ENCODE peak calls at places on chromosomes 3 and 15, in seven cellular contexts. U is IMR-90, Q is mammary epithelial cell, B is adipocyte, P is colonic mucosa, G is fibroblast of lung, M is neural progenitor cell. R is an unnamed sample.

GRCh38 chr3:179603831-179604230 is 607 bp downstream of the MRPL47 start:
- DNase-seq in Q (no peak), P (no peak), B (peak), G (no peak), U (no peak), M (no peak), R (no peak)

GRCh38 chr3:120560304-120561250 is 35.6 kb upstream of the NDUFB4 start:
- DNase-seq in U (no peak), B (no peak), Q (no peak), G (no peak), M (peak), P (no peak), R (no peak)

GRCh38 chr3:75395601-75396315 is 268.4 kb upstream of the FRG2C start:
- DNase-seq in G (no peak), U (no peak), M (no peak), B (no peak), Q (no peak), P (no peak), R (no peak)

GRCh38 chr3:144687862-144688261 is 716.2 kb downstream of the DIPK2A start:
- DNase-seq in U (no peak), P (no peak), M (peak), G (no peak), B (no peak), Q (peak), R (peak)

GRCh38 chr3:172919297-172919683 is 168.8 kb downstream of the ECT2 start:
- DNase-seq in Q (no peak), B (no peak), M (no peak), P (no peak), G (no peak), U (no peak), R (no peak)

GRCh38 chr3:59555593-59556315 is 505.9 kb upstream of the CFAP20DC start:
- DNase-seq in M (no peak), P (no peak), Q (peak), U (peak), G (peak), B (peak), R (no peak)

GRCh38 chr15:58403581-58403980 is 28.2 kb upstream of the LIPC start:
- DNase-seq in B (no peak), U (no peak), M (no peak), G (no peak), P (no peak), Q (no peak), R (no peak)

GRCh38 chr3:30550246-30550645 is 56.2 kb upstream of the TGFBR2 start:
- DNase-seq in Q (no peak), M (no peak), U (no peak), B (peak), P (no peak), G (no peak), R (no peak)

GRCh38 chr3:101944308-101944707 is 95.0 kb downstream of the NFKBIZ start:
- DNase-seq in B (no peak), P (no peak), M (no peak), G (no peak), U (no peak), Q (no peak), R (no peak)

GRCh38 chr3:116112686-116113085 is 332.6 kb downstream of the LSAMP start:
- DNase-seq in Q (no peak), M (no peak), U (peak), B (peak), G (peak), P (no peak), R (no peak)

GRCh38 chr3:126152458-126152857 is 27.9 kb downstream of the ALDH1L1 start:
- DNase-seq in M (no peak), P (peak), Q (no peak), G (no peak), B (no peak), U (no peak), R (no peak)

GRCh38 chr3:73602171-73602570 is 22.6 kb downstream of the PDZRN3 start:
- DNase-seq in U (peak), M (no peak), G (peak), P (no peak), Q (peak), B (peak), R (no peak)

GRCh38 chr15:31161990-31162389 is 60.5 kb upstream of the TRPM1 start:
- DNase-seq in M (no peak), Q (no peak), P (no peak), B (no peak), G (no peak), U (no peak), R (no peak)

GRCh38 chr3:150270883-150271577 is 137.1 kb upstream of the TSC22D2 start:
- DNase-seq in M (no peak), U (no peak), G (no peak), B (no peak), P (peak), Q (no peak), R (no peak)

GRCh38 chr3:193342551-193342950 is 36.0 kb downstream of the ATP13A5 start:
- DNase-seq in U (no peak), P (no peak), B (no peak), G (no peak), M (no peak), Q (no peak), R (no peak)

GRCh38 chr3:55485208-55485791 is 1.8 kb downstream of the WNT5A start:
- DNase-seq in G (peak), P (peak), M (peak), Q (peak), B (peak), U (peak), R (no peak)

GRCh38 chr3:170585937-170586310 is at the start of gene SLC7A14:
- DNase-seq in P (no peak), Q (no peak), G (no peak), B (peak), M (peak), U (peak), R (peak)

GRCh38 chr3:196976891-196977420 is 8.3 kb upstream of the PIGZ start:
- DNase-seq in Q (no peak), U (no peak), P (no peak), B (no peak), G (no peak), M (no peak), R (no peak)

GRCh38 chr3:127226946-127227842 is 34.3 kb downstream of the PRR23E start:
- DNase-seq in P (no peak), B (no peak), G (no peak), M (peak), U (no peak), Q (peak), R (peak)

DNA sequence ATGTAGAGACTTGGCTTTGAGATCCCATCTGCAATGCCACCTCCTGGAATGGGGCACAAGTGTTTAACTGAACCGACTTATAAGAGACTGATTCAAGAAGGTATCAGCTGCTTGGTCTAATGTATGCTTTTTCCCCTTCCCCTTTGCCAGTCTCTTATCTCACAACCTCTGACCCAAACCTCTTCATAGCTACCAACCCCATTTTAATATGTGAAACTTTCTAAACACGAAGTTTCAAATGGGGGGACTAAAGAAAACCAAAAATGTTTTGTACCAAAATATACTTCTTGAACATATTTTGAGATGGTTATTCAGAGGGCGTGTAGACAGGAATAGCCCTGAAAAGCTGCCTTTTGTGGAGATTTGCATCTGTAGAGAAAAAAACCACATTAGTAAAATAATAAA is 73.1 kb downstream of the OXSM start:
- DNase-seq in G (no peak), U (no peak), M (no peak), B (no peak), P (no peak), Q (no peak), R (no peak)
- H3K9ac ChIP-seq in G (no peak), U (no peak), M (no peak), B (no peak), P (no peak), Q (no peak), R (no peak)

GRCh38 chr3:125062904-125063618 is 7.3 kb upstream of the HEG1 start:
- DNase-seq in B (peak), G (peak), M (no peak), Q (peak), U (peak), P (no peak), R (no peak)
- H3K9ac ChIP-seq in B (peak), G (no peak), M (no peak), Q (no peak), U (peak), P (no peak), R (no peak)

GRCh38 chr3:71061581-71061980 is 521.9 kb downstream of the FOXP1 start:
- DNase-seq in B (no peak), G (no peak), M (no peak), U (no peak), P (no peak), Q (no peak), R (no peak)

GRCh38 chr3:71063768-71064287 is 519.7 kb downstream of the FOXP1 start:
- DNase-seq in G (peak), B (peak), M (peak), U (peak), P (peak), Q (peak), R (no peak)

GRCh38 chr3:71062037-71062919 is 521.2 kb downstream of the FOXP1 start:
- DNase-seq in P (no peak), G (peak), B (peak), U (peak), M (no peak), Q (no peak), R (no peak)

GRCh38 chr3:71064288-71064975 is 519.1 kb downstream of the FOXP1 start:
- DNase-seq in P (peak), M (peak), G (peak), U (peak), Q (peak), B (peak), R (no peak)

DNA sequence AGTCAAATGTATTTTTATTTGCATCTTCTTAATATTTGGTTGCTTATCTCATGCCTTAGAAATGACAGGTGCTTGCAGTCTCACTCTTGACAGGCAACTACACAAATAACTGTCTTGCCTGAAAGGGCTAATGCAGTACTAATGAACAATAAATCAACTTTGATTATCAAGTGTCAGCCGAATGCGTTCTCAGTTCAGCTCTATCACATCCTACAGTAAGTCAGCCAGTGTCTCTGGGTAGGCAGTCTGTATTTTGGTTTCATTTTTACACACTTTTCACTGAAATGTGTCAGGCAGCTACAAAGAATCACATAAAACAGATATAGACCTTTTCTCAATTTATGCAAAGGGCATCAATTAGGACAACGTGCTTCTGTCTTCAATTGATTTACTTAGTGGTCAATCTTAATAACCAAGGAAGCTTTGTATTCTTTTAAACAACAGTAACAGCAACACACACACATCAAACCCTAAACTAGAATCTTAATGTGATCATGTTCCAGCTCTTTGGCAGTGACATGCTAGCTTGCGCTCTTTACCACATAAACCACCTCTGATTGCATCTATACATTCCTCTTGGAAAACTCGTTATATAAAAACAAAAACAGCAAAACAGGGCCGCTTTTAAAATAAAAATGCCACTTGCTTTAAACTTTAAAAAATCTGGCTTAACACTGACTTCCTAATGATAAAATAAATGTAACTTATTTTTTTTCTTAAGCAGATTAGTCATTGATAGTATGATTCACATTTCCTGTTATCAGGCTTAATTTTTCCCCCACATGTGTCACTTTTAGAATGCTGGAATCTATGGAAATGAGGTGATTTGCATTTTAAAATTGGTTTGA is 520.4 kb downstream of the FOXP1 start:
- DNase-seq in G (peak), M (no peak), U (peak), Q (peak), B (peak), P (no peak), R (no peak)
- H3K9ac ChIP-seq in G (peak), M (no peak), U (peak), Q (peak), B (peak), P (peak), R (no peak)

DNA sequence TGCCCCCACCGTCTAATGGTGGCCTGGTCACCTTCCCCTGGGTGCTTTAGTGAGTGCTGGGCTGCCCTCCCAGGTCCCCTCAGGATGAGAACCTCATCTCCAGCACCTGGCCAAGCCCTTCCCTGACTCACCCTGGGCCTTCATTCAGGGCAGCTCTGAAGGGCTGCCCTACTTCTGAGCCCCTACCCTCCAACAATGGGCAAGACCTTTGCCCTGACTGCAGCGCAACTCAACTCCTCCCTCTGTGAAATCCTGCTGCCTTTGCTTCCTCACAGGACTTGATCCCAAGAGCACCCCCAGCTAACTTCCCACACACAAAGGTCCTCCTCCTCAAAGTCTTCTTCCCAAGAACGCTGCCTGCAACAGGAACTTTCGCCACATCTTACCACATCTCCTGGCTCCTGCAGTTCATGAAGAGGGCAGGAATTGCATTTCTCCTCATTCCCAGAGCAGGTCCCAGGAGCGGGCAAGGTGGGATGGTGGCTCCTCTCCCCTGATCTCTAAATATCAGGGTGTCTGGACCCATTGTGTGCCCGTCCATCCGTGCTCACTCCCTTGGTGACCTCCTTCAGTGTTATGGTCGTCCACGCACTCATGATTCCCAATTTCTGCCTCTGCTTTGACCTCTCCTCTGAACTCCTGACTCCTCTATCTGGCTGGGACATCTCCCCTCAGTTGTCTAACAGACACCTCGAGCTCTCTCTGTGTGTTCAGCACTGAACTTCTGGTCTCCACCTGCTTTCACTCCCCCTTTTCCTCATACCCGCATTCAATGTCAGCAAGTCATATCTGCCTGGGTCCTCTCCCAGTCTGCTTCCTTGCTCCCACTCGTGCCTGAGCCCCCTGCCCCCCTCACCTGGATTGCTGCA is 4.5 kb upstream of the SSUH2 start:
- DNase-seq in U (no peak), Q (no peak), M (no peak), G (no peak), P (no peak), B (no peak), R (no peak)
- H3K9ac ChIP-seq in U (no peak), Q (no peak), M (no peak), G (no peak), P (no peak), B (no peak), R (no peak)

GRCh38 chr3:49349617-49350114 is 8.5 kb downstream of the GPX1 start:
- DNase-seq in U (no peak), M (no peak), P (no peak), Q (no peak), G (no peak), B (no peak), R (no peak)

GRCh38 chr3:49351521-49352011 is 6.6 kb downstream of the GPX1 start:
- DNase-seq in P (no peak), B (peak), U (peak), Q (peak), M (no peak), G (peak), R (no peak)

GRCh38 chr3:49341996-49342395 is 2.1 kb upstream of the USP4 start:
- DNase-seq in Q (no peak), B (no peak), U (no peak), M (no peak), G (no peak), P (no peak), R (no peak)

GRCh38 chr3:49343163-49343562 is 3.3 kb upstream of the USP4 start:
- DNase-seq in P (no peak), G (no peak), B (no peak), M (no peak), U (no peak), Q (no peak), R (no peak)

GRCh38 chr3:49346797-49347251 is 7.0 kb upstream of the USP4 start:
- DNase-seq in P (no peak), U (peak), M (no peak), Q (peak), G (peak), B (no peak), R (no peak)
- H3K9ac ChIP-seq in P (no peak), U (no peak), M (no peak), Q (no peak), G (no peak), B (no peak), R (no peak)

GRCh38 chr15:96340611-96341464 is 10.3 kb downstream of the NR2F2 start:
- DNase-seq in G (peak), Q (no peak), B (peak), U (peak), P (peak), M (peak), R (no peak)

GRCh38 chr15:96342143-96342466 is 11.6 kb downstream of the NR2F2 start:
- DNase-seq in M (no peak), G (peak), Q (no peak), P (no peak), U (no peak), B (peak), R (no peak)

GRCh38 chr15:96342611-96343528 is 12.4 kb downstream of the NR2F2 start:
- DNase-seq in Q (no peak), P (peak), M (peak), U (no peak), B (no peak), G (peak), R (no peak)

GRCh38 chr15:96340348-96340610 is 9.8 kb downstream of the NR2F2 start:
- DNase-seq in M (peak), U (no peak), Q (no peak), P (no peak), G (no peak), B (no peak), R (no peak)

DNA sequence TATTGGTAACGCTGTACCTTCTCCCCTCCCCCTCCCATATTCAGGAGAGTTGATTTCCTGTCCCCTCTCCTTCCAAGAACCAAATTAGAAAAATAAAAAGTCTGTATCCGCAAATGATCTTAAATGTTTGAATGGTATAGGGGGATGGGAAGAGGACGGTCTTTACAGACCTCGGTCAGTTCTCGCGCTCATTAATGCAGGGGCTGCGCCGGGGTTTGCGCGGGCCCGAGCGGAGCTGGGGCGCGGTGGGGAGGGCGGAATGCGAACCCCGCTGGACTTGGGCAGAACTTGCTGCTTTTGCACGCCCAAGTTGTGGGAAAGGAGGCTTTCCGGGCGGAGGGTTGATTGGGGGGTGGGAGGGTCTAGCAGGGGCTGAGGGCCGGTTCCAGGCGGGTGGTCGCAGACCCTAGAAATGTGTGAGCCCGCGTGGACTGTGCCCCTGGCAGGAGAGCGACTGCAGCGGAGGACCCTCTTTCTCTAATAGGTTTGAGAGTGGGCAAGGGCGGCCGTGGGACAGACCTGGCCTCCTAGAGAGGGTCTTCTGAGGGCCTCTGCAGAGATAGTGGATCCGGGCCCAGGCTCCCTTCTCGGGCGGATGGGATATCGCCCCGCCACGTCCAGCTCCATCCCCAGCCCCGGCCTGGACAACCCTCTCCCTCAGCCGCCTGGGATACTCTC is 11.1 kb downstream of the NR2F2 start:
- DNase-seq in Q (no peak), G (peak), B (no peak), P (peak), M (peak), U (no peak), R (no peak)
- H3K9ac ChIP-seq in Q (peak), G (peak), B (peak), P (peak), M (no peak), U (peak), R (peak)